ENCODE peak calls at places on chromosomes 6 and 20, in six cellular contexts. One of them, this sample, is unnamed.

GRCh38 chr6:7669742-7670141 is 56.2 kb upstream of the BMP6 start:
- DNase-seq in ovary: no peak
- DNase-seq in transverse colon: no peak
- DNase-seq in IMR-90: no peak
- DNase-seq in heart left ventricle: no peak
- DNase-seq in tibial artery: no peak
- DNase-seq in this sample: no peak

GRCh38 chr6:29755295-29755871 is 32.1 kb downstream of the HLA-F start:
- DNase-seq in ovary: no peak
- DNase-seq in transverse colon: no peak
- DNase-seq in IMR-90: no peak
- DNase-seq in heart left ventricle: no peak
- DNase-seq in tibial artery: no peak
- DNase-seq in this sample: no peak

GRCh38 chr20:63441777-63442493 is 30.5 kb downstream of the KCNQ2 start:
- DNase-seq in ovary: no peak
- DNase-seq in transverse colon: peak; percentile 51
- DNase-seq in IMR-90: peak; percentile 17
- DNase-seq in heart left ventricle: peak; percentile 76
- DNase-seq in tibial artery: no peak
- DNase-seq in this sample: peak; percentile 61

GRCh38 chr6:88072462-88072861 is 24.8 kb downstream of the SPACA1 start:
- DNase-seq in ovary: no peak
- DNase-seq in transverse colon: no peak
- DNase-seq in IMR-90: no peak
- DNase-seq in heart left ventricle: no peak
- DNase-seq in tibial artery: no peak
- DNase-seq in this sample: no peak

GRCh38 chr6:5246870-5247161 is 13.9 kb downstream of the LYRM4 start:
- DNase-seq in ovary: no peak
- DNase-seq in transverse colon: no peak
- DNase-seq in IMR-90: no peak
- DNase-seq in heart left ventricle: no peak
- DNase-seq in tibial artery: no peak
- DNase-seq in this sample: no peak

GRCh38 chr6:169188051-169188863 is 65.4 kb downstream of the THBS2 start:
- DNase-seq in ovary: no peak
- DNase-seq in transverse colon: no peak
- DNase-seq in IMR-90: peak; percentile 100
- DNase-seq in heart left ventricle: no peak
- DNase-seq in tibial artery: no peak
- DNase-seq in this sample: no peak

GRCh38 chr6:127590344-127590743 is 13.4 kb downstream of the C6orf58 start:
- DNase-seq in ovary: no peak
- DNase-seq in transverse colon: no peak
- DNase-seq in IMR-90: no peak
- DNase-seq in heart left ventricle: no peak
- DNase-seq in tibial artery: no peak
- DNase-seq in this sample: no peak

GRCh38 chr6:153207041-153207440 is 76.0 kb upstream of the RGS17 start:
- DNase-seq in ovary: no peak
- DNase-seq in transverse colon: no peak
- DNase-seq in IMR-90: no peak
- DNase-seq in heart left ventricle: no peak
- DNase-seq in tibial artery: no peak
- DNase-seq in this sample: no peak

GRCh38 chr6:80610821-80611220 is 504.4 kb downstream of the BCKDHB start:
- DNase-seq in ovary: no peak
- DNase-seq in transverse colon: no peak
- DNase-seq in IMR-90: peak; percentile 57
- DNase-seq in heart left ventricle: no peak
- DNase-seq in tibial artery: no peak
- DNase-seq in this sample: no peak

GRCh38 chr20:3786665-3787639 is at the start of gene CENPB:
- DNase-seq in ovary: peak; percentile 93
- DNase-seq in transverse colon: peak; percentile 94
- DNase-seq in IMR-90: peak; percentile 76
- DNase-seq in heart left ventricle: peak; percentile 92
- DNase-seq in tibial artery: peak; percentile 94
- DNase-seq in this sample: peak; percentile 94

GRCh38 chr6:100538086-100538485 is 73.4 kb upstream of the SIM1 start:
- DNase-seq in ovary: no peak
- DNase-seq in transverse colon: no peak
- DNase-seq in IMR-90: no peak
- DNase-seq in heart left ventricle: no peak
- DNase-seq in tibial artery: no peak
- DNase-seq in this sample: no peak

GRCh38 chr6:47520282-47520681 is 42.7 kb downstream of the CD2AP start:
- DNase-seq in ovary: no peak
- DNase-seq in transverse colon: peak; percentile 71
- DNase-seq in IMR-90: no peak
- DNase-seq in heart left ventricle: no peak
- DNase-seq in tibial artery: no peak
- DNase-seq in this sample: no peak

GRCh38 chr20:3398681-3399252 is 8.7 kb downstream of the DNAAF9 start:
- DNase-seq in ovary: no peak
- DNase-seq in transverse colon: no peak
- DNase-seq in IMR-90: peak; percentile 86
- DNase-seq in heart left ventricle: no peak
- DNase-seq in tibial artery: no peak
- DNase-seq in this sample: no peak

GRCh38 chr20:48425776-48426175 is 402.0 kb downstream of the PREX1 start:
- DNase-seq in ovary: no peak
- DNase-seq in transverse colon: no peak
- DNase-seq in IMR-90: no peak
- DNase-seq in heart left ventricle: no peak
- DNase-seq in tibial artery: no peak
- DNase-seq in this sample: no peak

GRCh38 chr20:63708301-63709148 is 686 bp downstream of the ZGPAT start:
- DNase-seq in ovary: peak; percentile 46
- DNase-seq in transverse colon: no peak
- DNase-seq in IMR-90: no peak
- DNase-seq in heart left ventricle: peak; percentile 32
- DNase-seq in tibial artery: peak; percentile 66
- DNase-seq in this sample: peak; percentile 25

GRCh38 chr6:133432021-133432989 is 191.1 kb downstream of the EYA4 start:
- DNase-seq in ovary: no peak
- DNase-seq in transverse colon: no peak
- DNase-seq in IMR-90: no peak
- DNase-seq in heart left ventricle: no peak
- DNase-seq in tibial artery: no peak
- DNase-seq in this sample: peak; percentile 77

GRCh38 chr6:146289816-146290588 is 253.6 kb upstream of the RAB32 start:
- DNase-seq in ovary: no peak
- DNase-seq in transverse colon: no peak
- DNase-seq in IMR-90: peak; percentile 52
- DNase-seq in heart left ventricle: no peak
- DNase-seq in tibial artery: no peak
- DNase-seq in this sample: no peak

GRCh38 chr20:22499475-22500174 is 84.7 kb downstream of the FOXA2 start:
- DNase-seq in ovary: no peak
- DNase-seq in transverse colon: peak; percentile 33
- DNase-seq in IMR-90: no peak
- DNase-seq in heart left ventricle: no peak
- DNase-seq in tibial artery: no peak
- DNase-seq in this sample: no peak

GRCh38 chr20:4710106-4710475 is 11.6 kb upstream of the PRND start:
- DNase-seq in ovary: no peak
- DNase-seq in transverse colon: no peak
- DNase-seq in IMR-90: no peak
- DNase-seq in heart left ventricle: no peak
- DNase-seq in tibial artery: no peak
- DNase-seq in this sample: no peak

GRCh38 chr6:124356276-124356810 is 552.7 kb downstream of the NKAIN2 start:
- DNase-seq in ovary: no peak
- DNase-seq in transverse colon: no peak
- DNase-seq in IMR-90: no peak
- DNase-seq in heart left ventricle: no peak
- DNase-seq in tibial artery: no peak
- DNase-seq in this sample: no peak

GRCh38 chr6:34616230-34616591 is 60.1 kb upstream of the SPDEF start:
- DNase-seq in ovary: no peak
- DNase-seq in transverse colon: no peak
- DNase-seq in IMR-90: no peak
- DNase-seq in heart left ventricle: no peak
- DNase-seq in tibial artery: no peak
- DNase-seq in this sample: no peak

GRCh38 chr6:18388252-18388651 is 1.1 kb downstream of the RNF144B start:
- DNase-seq in ovary: no peak
- DNase-seq in transverse colon: no peak
- DNase-seq in IMR-90: no peak
- DNase-seq in heart left ventricle: no peak
- DNase-seq in tibial artery: no peak
- DNase-seq in this sample: no peak

GRCh38 chr6:44012078-44012493 is 115.2 kb downstream of the MRPL14 start:
- DNase-seq in ovary: no peak
- DNase-seq in transverse colon: no peak
- DNase-seq in IMR-90: peak; percentile 99
- DNase-seq in heart left ventricle: no peak
- DNase-seq in tibial artery: peak; percentile 43
- DNase-seq in this sample: no peak

DNA sequence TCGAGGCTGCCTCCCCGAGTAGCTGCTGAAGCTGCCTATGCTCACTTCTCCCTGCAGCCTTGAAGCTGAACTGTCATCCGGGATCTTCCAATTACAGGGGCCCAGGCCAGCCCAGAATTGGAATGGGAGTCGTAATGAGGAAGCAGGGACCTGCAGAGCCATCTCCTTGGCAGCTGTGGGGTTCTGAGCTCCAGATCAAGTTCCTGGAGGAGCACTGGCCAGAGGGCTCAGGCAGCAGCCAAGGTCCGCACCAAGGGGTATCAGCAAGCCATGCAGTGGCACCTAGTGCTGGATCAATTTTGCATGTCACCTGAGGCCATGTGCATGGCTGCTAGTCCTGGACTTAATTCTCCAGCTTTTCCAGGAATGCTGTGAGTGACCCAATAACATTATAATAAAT is 163.2 kb upstream of the TSHZ2 start:
- DNase-seq in ovary: no peak
- DNase-seq in transverse colon: no peak
- DNase-seq in IMR-90: no peak
- DNase-seq in heart left ventricle: no peak
- DNase-seq in tibial artery: no peak
- DNase-seq in this sample: no peak
- H3K4me3 ChIP-seq in ovary: no peak overlapping the region
- H3K4me3 ChIP-seq in transverse colon: no peak overlapping the region
- H3K4me3 ChIP-seq in IMR-90: no peak overlapping the region
- H3K4me3 ChIP-seq in heart left ventricle: no peak overlapping the region
- H3K4me3 ChIP-seq in tibial artery: no peak overlapping the region
- H3K4me3 ChIP-seq in this sample: no peak overlapping the region

GRCh38 chr6:76703285-76703684 is 630.8 kb upstream of the IMPG1 start:
- DNase-seq in ovary: no peak
- DNase-seq in transverse colon: no peak
- DNase-seq in IMR-90: no peak
- DNase-seq in heart left ventricle: no peak
- DNase-seq in tibial artery: no peak
- DNase-seq in this sample: no peak

GRCh38 chr6:76702187-76702586 is 629.7 kb upstream of the IMPG1 start:
- DNase-seq in ovary: no peak
- DNase-seq in transverse colon: no peak
- DNase-seq in IMR-90: no peak
- DNase-seq in heart left ventricle: no peak
- DNase-seq in tibial artery: no peak
- DNase-seq in this sample: no peak

GRCh38 chr6:76697585-76697984 is 625.1 kb upstream of the IMPG1 start:
- DNase-seq in ovary: no peak
- DNase-seq in transverse colon: no peak
- DNase-seq in IMR-90: peak; percentile 18
- DNase-seq in heart left ventricle: no peak
- DNase-seq in tibial artery: no peak
- DNase-seq in this sample: no peak

GRCh38 chr6:76703786-76704185 is 631.3 kb upstream of the IMPG1 start:
- DNase-seq in ovary: no peak
- DNase-seq in transverse colon: no peak
- DNase-seq in IMR-90: no peak
- DNase-seq in heart left ventricle: no peak
- DNase-seq in tibial artery: no peak
- DNase-seq in this sample: no peak

DNA sequence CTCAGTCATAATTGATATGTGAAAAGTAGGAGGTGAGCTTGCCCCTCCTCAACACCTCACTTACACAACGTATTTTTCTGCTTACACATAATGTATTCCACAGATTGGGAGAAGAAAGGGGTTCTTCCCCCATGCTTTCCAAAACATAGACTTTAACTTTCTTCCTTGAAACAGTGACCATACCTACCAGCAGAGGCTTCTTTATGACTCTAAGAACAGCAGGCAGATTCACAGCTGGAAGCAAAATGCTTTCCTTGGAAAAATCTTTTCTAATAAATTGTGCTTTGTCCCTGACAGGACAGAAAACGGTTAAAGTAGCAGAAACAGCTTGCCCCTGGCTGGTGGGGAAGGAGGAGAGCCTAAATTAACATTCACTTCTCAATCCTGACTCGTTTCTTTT is 629.1 kb upstream of the IMPG1 start:
- DNase-seq in ovary: no peak
- DNase-seq in transverse colon: no peak
- DNase-seq in IMR-90: no peak
- DNase-seq in heart left ventricle: no peak
- DNase-seq in tibial artery: no peak
- DNase-seq in this sample: no peak
- TF ChIP-seq CTCF in ovary: no peak
- TF ChIP-seq CTCF in transverse colon: no peak
- TF ChIP-seq CTCF in IMR-90: no peak
- TF ChIP-seq CTCF in heart left ventricle: no peak
- TF ChIP-seq CTCF in tibial artery: no peak
- TF ChIP-seq CTCF in this sample: no peak

GRCh38 chr6:150001295-150001990 is 23.9 kb downstream of the RAET1L start:
- DNase-seq in ovary: no peak
- DNase-seq in transverse colon: no peak
- DNase-seq in IMR-90: no peak
- DNase-seq in heart left ventricle: no peak
- DNase-seq in tibial artery: no peak
- DNase-seq in this sample: no peak
- H3K27me3 ChIP-seq in ovary: no peaks in the 10 kb centered on the region
- H3K27me3 ChIP-seq in transverse colon: peaks cover 87% of the 10 kb centered on the region
- H3K27me3 ChIP-seq in IMR-90: peaks cover 62% of the 10 kb centered on the region
- H3K27me3 ChIP-seq in heart left ventricle: peaks cover 24% of the 10 kb centered on the region
- H3K27me3 ChIP-seq in tibial artery: peaks cover 89% of the 10 kb centered on the region
- H3K27me3 ChIP-seq in this sample: peaks cover 4% of the 10 kb centered on the region

DNA sequence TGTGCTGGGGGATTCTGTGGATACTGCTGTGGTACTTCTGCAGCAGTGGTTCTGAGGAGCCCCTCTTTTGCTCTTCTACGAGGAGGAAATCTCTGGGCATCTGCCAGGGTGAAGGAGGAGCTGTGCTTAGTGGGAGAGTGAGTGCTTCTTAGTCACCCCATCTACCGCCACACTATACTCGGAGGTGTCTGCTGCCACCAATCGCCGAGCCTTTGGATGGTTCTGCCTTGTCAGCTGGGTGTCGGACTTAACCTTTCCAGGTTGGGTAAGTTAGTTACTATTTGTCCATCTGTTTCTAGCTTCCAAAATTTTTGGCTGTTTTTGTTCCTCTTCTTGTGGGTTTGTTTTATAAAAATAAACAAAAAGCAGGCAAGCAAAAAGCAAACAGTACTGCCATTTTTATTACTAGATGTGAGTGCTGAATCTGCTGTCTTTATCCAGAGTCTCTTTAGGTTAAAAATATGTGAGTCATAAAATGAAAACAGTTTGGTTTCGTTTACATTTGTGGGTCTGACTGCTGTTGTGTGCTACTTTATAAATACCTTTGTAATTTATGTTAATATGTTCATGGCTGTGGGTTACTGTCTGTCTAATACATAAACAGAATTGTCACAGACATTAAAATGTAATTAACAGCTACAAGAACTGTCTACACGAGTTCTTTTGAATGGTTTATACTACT is 89.1 kb downstream of the ARID1B start:
- DNase-seq in ovary: no peak
- DNase-seq in transverse colon: peak; percentile 33
- DNase-seq in IMR-90: peak; percentile 73
- DNase-seq in heart left ventricle: peak; percentile 33
- DNase-seq in tibial artery: no peak
- DNase-seq in this sample: no peak
- H3K4me3 ChIP-seq in ovary: no peak overlapping the region
- H3K4me3 ChIP-seq in transverse colon: no peak overlapping the region
- H3K4me3 ChIP-seq in IMR-90: peak overlapping the region; percentile 20
- H3K4me3 ChIP-seq in heart left ventricle: no peak overlapping the region
- H3K4me3 ChIP-seq in tibial artery: no peak overlapping the region
- H3K4me3 ChIP-seq in this sample: no peak overlapping the region